ENCODE peak calls at places on chromosomes 12 and 14, in ten cellular contexts. A is CD8-positive, alpha-beta T cell; T is lower lobe of right lung; E is cardiac muscle cell; W is GM12878; I is sigmoid colon; L is adrenal gland; F is DND-41; U is astrocyte; H is vagina. R is an unnamed sample.
A peak's percentile ranks its signal among the peaks of the same experiment; 100 is the strongest.

GRCh38 chr12:32110417-32110816 is 3.8 kb downstream of the BICD1 start:
- DNase-seq in A (no peak), T (no peak), E (no peak), W (no peak), I (no peak), L (no peak), F (no peak), U (no peak), H (no peak), R (no peak)

GRCh38 chr14:72049462-72049861 is 117.2 kb downstream of the RGS6 start:
- DNase-seq in A (no peak), T (no peak), E (no peak), W (peak; percentile 64), I (no peak), L (no peak), F (no peak), U (no peak), H (no peak), R (no peak)

GRCh38 chr14:58817846-58818245 is 180.1 kb downstream of the DACT1 start:
- DNase-seq in A (no peak), T (no peak), E (no peak), W (no peak), I (no peak), L (no peak), F (no peak), U (peak; percentile 71), H (no peak), R (no peak)

GRCh38 chr12:668092-668481 is 4.8 kb upstream of the NINJ2 start:
- DNase-seq in A (no peak), T (no peak), E (no peak), W (no peak), I (no peak), L (no peak), F (no peak), U (no peak), H (no peak), R (no peak)

GRCh38 chr14:45610303-45610702 is 357.3 kb upstream of the MIS18BP1 start:
- DNase-seq in A (no peak), T (no peak), E (peak; percentile 24), W (no peak), I (no peak), L (no peak), F (no peak), U (peak; percentile 0), H (no peak), R (no peak)

GRCh38 chr14:100147181-100147631 is 12.2 kb downstream of the DEGS2 start:
- DNase-seq in A (peak; percentile 42), T (peak; percentile 70), E (no peak), W (no peak), I (no peak), L (no peak), F (peak; percentile 90), U (no peak), H (no peak), R (peak; percentile 83)

GRCh38 chr14:63650336-63650952 is 8.8 kb upstream of the WDR89 start:
- DNase-seq in A (peak; percentile 19), T (peak; percentile 49), E (no peak), W (peak; percentile 54), I (no peak), L (no peak), F (peak; percentile 49), U (no peak), H (no peak), R (peak; percentile 66)

GRCh38 chr14:71521736-71522135 is 410.5 kb upstream of the RGS6 start:
- DNase-seq in A (no peak), T (no peak), E (no peak), W (no peak), I (no peak), L (no peak), F (no peak), U (no peak), H (no peak), R (no peak)

GRCh38 chr12:57842342-57843294 is 3.9 kb downstream of the CTDSP2 start:
- DNase-seq in A (no peak), T (no peak), E (peak; percentile 64), W (no peak), I (no peak), L (no peak), F (peak; percentile 40), U (no peak), H (no peak), R (no peak)

GRCh38 chr12:27297576-27297975 is 35.1 kb upstream of the BMAL2 start:
- DNase-seq in A (no peak), T (no peak), E (no peak), W (no peak), I (no peak), L (no peak), F (no peak), U (no peak), H (no peak), R (no peak)

GRCh38 chr14:31692376-31692781 is 131.2 kb downstream of the NUBPL start:
- DNase-seq in A (no peak), T (no peak), E (no peak), W (no peak), I (no peak), L (no peak), F (no peak), U (peak; percentile 38), H (no peak), R (no peak)

GRCh38 chr14:24356208-24356607 is 11.8 kb upstream of the NFATC4 start:
- DNase-seq in A (no peak), T (no peak), E (no peak), W (no peak), I (no peak), L (no peak), F (no peak), U (no peak), H (no peak), R (no peak)
- TF ChIP-seq CTCF in A (no peak), T (no peak), E (no peak), W (no peak), I (no peak), L (no peak), F (no peak), U (no peak), H (no peak), R (no peak)

GRCh38 chr14:96511146-96511545 is 9.0 kb downstream of the PAPOLA start:
- DNase-seq in A (no peak), T (no peak), E (no peak), W (no peak), I (no peak), L (no peak), F (no peak), U (no peak), H (no peak), R (no peak)

GRCh38 chr14:96514694-96515093 is 12.5 kb downstream of the PAPOLA start:
- DNase-seq in A (no peak), T (no peak), E (no peak), W (no peak), I (no peak), L (no peak), F (no peak), U (no peak), H (no peak), R (no peak)

GRCh38 chr14:96511667-96512066 is 9.5 kb downstream of the PAPOLA start:
- DNase-seq in A (no peak), T (no peak), E (no peak), W (no peak), I (no peak), L (no peak), F (no peak), U (no peak), H (no peak), R (no peak)

GRCh38 chr14:96512122-96512521 is 9.9 kb downstream of the PAPOLA start:
- DNase-seq in A (no peak), T (no peak), E (no peak), W (no peak), I (no peak), L (no peak), F (no peak), U (no peak), H (no peak), R (no peak)

GRCh38 chr14:96512602-96513397 is 10.6 kb downstream of the PAPOLA start:
- DNase-seq in A (no peak), T (no peak), E (no peak), W (no peak), I (no peak), L (no peak), F (no peak), U (no peak), H (no peak), R (no peak)
- H3K4me1 ChIP-seq in A (peaks cover 92% of the 10 kb centered on the region), T (peaks cover 79% of the 10 kb centered on the region), E (peaks cover 3% of the 10 kb centered on the region), W (peaks cover 48% of the 10 kb centered on the region), I (peaks cover 87% of the 10 kb centered on the region), L (peaks cover 81% of the 10 kb centered on the region), F (peaks cover 19% of the 10 kb centered on the region), U (no peaks in the 10 kb centered on the region), H (peaks cover 88% of the 10 kb centered on the region), R (peaks cover 4% of the 10 kb centered on the region)

DNA sequence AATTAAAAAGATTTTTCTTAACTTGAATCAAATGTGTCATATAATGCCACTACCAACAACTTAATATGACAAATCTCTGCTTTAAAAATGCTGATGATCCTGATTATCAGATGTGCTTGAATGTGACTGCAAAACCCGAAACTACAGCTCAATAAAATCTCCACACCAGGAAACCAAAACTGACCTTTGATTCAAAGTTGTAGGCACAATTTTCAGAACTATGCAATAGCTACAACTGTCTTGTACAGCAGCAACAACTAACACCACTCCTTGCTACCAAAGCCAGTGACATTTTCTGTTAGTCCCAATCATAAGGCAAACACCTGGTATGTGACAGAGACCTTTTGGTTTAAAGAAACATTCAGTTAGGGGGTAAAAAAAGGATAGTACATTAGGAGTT is 147.3 kb downstream of the CEP83 start:
- DNase-seq in A (no peak), T (no peak), E (no peak), W (no peak), I (no peak), L (no peak), F (no peak), U (no peak), H (no peak), R (no peak)
- H3K27ac ChIP-seq in A (no peak overlapping the region), T (no peak overlapping the region), E (no peak overlapping the region), W (no peak overlapping the region), I (no peak overlapping the region), L (no peak overlapping the region), F (no peak overlapping the region), U (no peak overlapping the region), H (no peak overlapping the region), R (no peak overlapping the region)

DNA sequence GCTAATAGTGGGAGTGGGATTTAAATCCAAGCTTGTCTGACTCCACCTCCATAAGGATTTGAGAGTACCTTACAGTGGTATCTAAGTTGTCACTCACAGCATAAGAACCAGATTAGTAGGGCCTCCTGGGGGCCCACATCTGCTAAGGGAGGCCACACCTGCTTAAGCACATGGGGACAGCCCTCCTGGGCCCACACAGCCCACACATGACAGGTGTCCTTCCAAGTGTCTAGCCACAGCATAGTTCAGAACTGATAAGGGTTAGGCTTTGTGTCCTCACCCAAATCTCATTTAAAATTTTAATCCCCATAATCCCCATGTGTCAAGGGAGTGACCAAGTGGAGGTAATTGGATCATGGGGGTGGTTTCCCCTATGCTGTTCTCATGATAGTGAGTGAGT is 186.0 kb upstream of the HMGA2 start:
- DNase-seq in A (no peak), T (no peak), E (no peak), W (no peak), I (no peak), L (no peak), F (no peak), U (no peak), H (no peak), R (no peak)
- TF ChIP-seq CTCF in A (no peak), T (no peak), E (no peak), W (no peak), I (no peak), L (no peak), F (no peak), U (no peak), H (no peak), R (no peak)